ENCODE peak calls at places on chromosomes 12 and 14, in seven cellular contexts. V is ovary, F is IMR-90, P is tibial nerve, T is testis, W is left lung, E is ascending aorta. X is an unnamed sample.

GRCh38 chr12:50505386-50505827 is 622 bp downstream of the DIP2B start:
- DNase-seq in V (no peak), F (no peak), P (peak; percentile 19), T (peak; percentile 47), W (peak; percentile 37), E (no peak), X (peak; percentile 55)

GRCh38 chr14:21940887-21941855 is 267.6 kb upstream of the OR4E1 start:
- DNase-seq in V (no peak), F (peak; percentile 2), P (no peak), T (peak; percentile 33), W (no peak), E (no peak), X (no peak)

GRCh38 chr12:19953734-19954133 is 414.6 kb upstream of the PDE3A start:
- DNase-seq in V (no peak), F (no peak), P (no peak), T (no peak), W (no peak), E (no peak), X (no peak)

GRCh38 chr14:42779024-42779423 is 1172.3 kb downstream of the LRFN5 start:
- DNase-seq in V (no peak), F (peak; percentile 10), P (no peak), T (no peak), W (no peak), E (no peak), X (no peak)

GRCh38 chr14:54766276-54767138 is 136.1 kb downstream of the GCH1 start:
- DNase-seq in V (no peak), F (no peak), P (no peak), T (no peak), W (no peak), E (no peak), X (no peak)

GRCh38 chr12:113208041-113208934 is 13.0 kb upstream of the TPCN1 start:
- DNase-seq in V (no peak), F (peak; percentile 79), P (peak; percentile 47), T (no peak), W (peak; percentile 65), E (no peak), X (no peak)

GRCh38 chr12:3421191-3421590 is 69.8 kb upstream of the PRMT8 start:
- DNase-seq in V (no peak), F (no peak), P (no peak), T (no peak), W (no peak), E (no peak), X (no peak)

GRCh38 chr14:22926316-22926715 is 2.9 kb downstream of the PRMT5 start:
- DNase-seq in V (no peak), F (peak; percentile 20), P (no peak), T (no peak), W (no peak), E (no peak), X (peak; percentile 23)

GRCh38 chr14:51643137-51643536 is 8.6 kb upstream of the FRMD6 start:
- DNase-seq in V (no peak), F (peak; percentile 79), P (no peak), T (no peak), W (no peak), E (no peak), X (no peak)

GRCh38 chr14:84797326-84797725 is 732.6 kb upstream of the FLRT2 start:
- DNase-seq in V (no peak), F (no peak), P (no peak), T (no peak), W (no peak), E (no peak), X (peak; percentile 8)

GRCh38 chr14:68549057-68549421 is 243.8 kb downstream of the ZFP36L1 start:
- DNase-seq in V (no peak), F (peak; percentile 72), P (no peak), T (peak; percentile 25), W (no peak), E (no peak), X (peak; percentile 79)

GRCh38 chr12:132154341-132154761 is 10.1 kb downstream of the NOC4L start:
- DNase-seq in V (no peak), F (no peak), P (no peak), T (no peak), W (no peak), E (no peak), X (no peak)

GRCh38 chr12:99386907-99387306 is 260.6 kb upstream of the GARIN6 start:
- DNase-seq in V (no peak), F (peak; percentile 8), P (no peak), T (no peak), W (no peak), E (no peak), X (peak; percentile 65)

GRCh38 chr14:96614528-96614927 is 112.3 kb downstream of the PAPOLA start:
- DNase-seq in V (no peak), F (no peak), P (no peak), T (no peak), W (no peak), E (no peak), X (no peak)

GRCh38 chr14:91303091-91303923 is 58.8 kb upstream of the GPR68 start:
- DNase-seq in V (no peak), F (no peak), P (no peak), T (peak; percentile 67), W (no peak), E (no peak), X (no peak)

GRCh38 chr12:52865090-52865944 is 16.5 kb upstream of the KRT78 start:
- DNase-seq in V (peak; percentile 67), F (peak; percentile 60), P (peak; percentile 63), T (peak; percentile 77), W (peak; percentile 62), E (no peak), X (peak; percentile 86)

GRCh38 chr12:49872781-49873181 is 29.9 kb upstream of the BCDIN3D start:
- DNase-seq in V (peak; percentile 34), F (peak; percentile 54), P (no peak), T (peak; percentile 29), W (no peak), E (no peak), X (no peak)

DNA sequence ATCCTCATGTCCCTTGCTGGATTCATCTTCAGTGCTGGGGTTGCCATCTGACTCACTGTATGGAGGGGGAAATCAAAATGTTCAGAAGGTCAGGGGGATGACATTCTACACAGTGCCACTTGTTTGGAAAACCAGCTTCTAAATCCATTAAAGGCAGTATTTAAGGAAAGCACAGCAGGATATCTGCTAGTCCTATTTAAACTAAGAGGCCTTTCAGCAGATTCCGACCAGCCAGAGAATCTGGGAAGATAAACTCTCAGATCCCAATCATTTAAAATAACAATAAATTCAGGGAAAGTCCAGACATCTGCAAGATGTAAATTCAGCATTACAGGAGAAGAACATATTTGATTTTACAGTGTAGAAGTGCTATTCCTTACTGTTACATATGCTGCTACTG is 3.8 kb downstream of the SIX4 start:
- DNase-seq in V (no peak), F (peak; percentile 11), P (no peak), T (no peak), W (no peak), E (no peak), X (no peak)
- H3K4me3 ChIP-seq in V (no peak overlapping the region), F (peak overlapping the region; percentile 71), P (no peak overlapping the region), T (no peak overlapping the region), W (no peak overlapping the region), E (no peak overlapping the region), X (peak overlapping the region; percentile 89)

GRCh38 chr12:124486346-124486963 is 81.0 kb downstream of the NCOR2 start:
- DNase-seq in V (peak; percentile 35), F (no peak), P (no peak), T (peak; percentile 60), W (no peak), E (no peak), X (no peak)

GRCh38 chr12:124485371-124485770 is 82.0 kb downstream of the NCOR2 start:
- DNase-seq in V (no peak), F (no peak), P (no peak), T (no peak), W (no peak), E (no peak), X (no peak)

GRCh38 chr12:124488520-124488919 is 78.9 kb downstream of the NCOR2 start:
- DNase-seq in V (peak; percentile 32), F (no peak), P (no peak), T (peak; percentile 69), W (no peak), E (no peak), X (no peak)

GRCh38 chr12:124487834-124488165 is 79.6 kb downstream of the NCOR2 start:
- DNase-seq in V (no peak), F (no peak), P (no peak), T (no peak), W (no peak), E (no peak), X (no peak)

GRCh38 chr12:124487065-124487833 is 80.2 kb downstream of the NCOR2 start:
- DNase-seq in V (peak; percentile 69), F (no peak), P (no peak), T (peak; percentile 67), W (no peak), E (no peak), X (no peak)
- H3K36me3 ChIP-seq in V (no peaks in the 10 kb centered on the region), F (peaks cover 49% of the 10 kb centered on the region), P (no peaks in the 10 kb centered on the region), T (no peaks in the 10 kb centered on the region), W (peaks cover 64% of the 10 kb centered on the region), E (peaks cover 42% of the 10 kb centered on the region), X (peaks cover 20% of the 10 kb centered on the region)

DNA sequence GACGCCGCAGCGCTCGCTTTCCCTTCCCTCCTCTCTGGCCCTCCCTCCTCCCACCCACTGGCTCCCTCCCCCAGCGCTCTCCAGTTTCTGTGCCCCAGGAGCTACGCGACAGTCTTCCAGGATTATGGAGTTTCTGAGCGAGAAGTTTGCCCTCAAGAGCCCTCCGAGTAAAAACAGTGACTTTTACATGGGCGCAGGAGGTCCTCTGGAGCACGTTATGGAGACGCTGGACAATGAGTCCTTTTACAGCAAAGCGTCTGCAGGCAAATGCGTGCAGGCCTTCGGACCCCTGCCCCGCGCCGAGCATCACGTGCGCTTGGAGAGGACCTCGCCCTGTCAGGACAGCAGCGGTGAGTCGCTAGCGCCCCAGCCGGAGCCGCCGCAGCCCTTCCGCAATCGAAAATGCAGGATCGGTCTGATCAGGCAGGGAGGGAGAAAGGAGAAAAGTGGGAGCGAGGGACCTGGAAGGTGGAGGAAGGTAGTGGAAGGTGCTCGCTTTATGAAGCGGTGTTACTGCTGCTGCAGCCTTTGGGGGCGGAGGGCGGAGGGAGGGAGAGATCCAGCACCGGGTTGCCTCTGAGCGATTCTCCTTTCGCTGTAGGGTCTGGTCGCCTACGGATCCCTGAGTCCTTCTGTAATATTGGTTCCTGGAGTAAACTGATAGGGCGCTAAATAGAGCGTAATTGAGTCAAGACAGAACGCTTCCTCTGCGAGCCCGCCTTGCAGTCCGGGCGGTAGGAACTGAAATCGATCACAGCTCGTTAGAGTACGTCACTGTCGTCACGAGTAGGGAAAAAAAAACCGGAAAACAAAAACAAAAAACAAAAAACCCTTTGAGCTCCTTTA is at the start of gene ALX1:
- DNase-seq in V (peak; percentile 46), F (peak; percentile 4), P (no peak), T (peak; percentile 27), W (no peak), E (no peak), X (peak; percentile 87)
- H3K4me3 ChIP-seq in V (peak within 1 kb of the TSS; percentile 38), F (peak within 1 kb of the TSS; percentile 42), P (peak within 1 kb of the TSS; percentile 53), T (peak within 1 kb of the TSS; percentile 32), W (no peak within 1 kb of the TSS), E (peak within 1 kb of the TSS; percentile 52), X (peak within 1 kb of the TSS; percentile 89)

DNA sequence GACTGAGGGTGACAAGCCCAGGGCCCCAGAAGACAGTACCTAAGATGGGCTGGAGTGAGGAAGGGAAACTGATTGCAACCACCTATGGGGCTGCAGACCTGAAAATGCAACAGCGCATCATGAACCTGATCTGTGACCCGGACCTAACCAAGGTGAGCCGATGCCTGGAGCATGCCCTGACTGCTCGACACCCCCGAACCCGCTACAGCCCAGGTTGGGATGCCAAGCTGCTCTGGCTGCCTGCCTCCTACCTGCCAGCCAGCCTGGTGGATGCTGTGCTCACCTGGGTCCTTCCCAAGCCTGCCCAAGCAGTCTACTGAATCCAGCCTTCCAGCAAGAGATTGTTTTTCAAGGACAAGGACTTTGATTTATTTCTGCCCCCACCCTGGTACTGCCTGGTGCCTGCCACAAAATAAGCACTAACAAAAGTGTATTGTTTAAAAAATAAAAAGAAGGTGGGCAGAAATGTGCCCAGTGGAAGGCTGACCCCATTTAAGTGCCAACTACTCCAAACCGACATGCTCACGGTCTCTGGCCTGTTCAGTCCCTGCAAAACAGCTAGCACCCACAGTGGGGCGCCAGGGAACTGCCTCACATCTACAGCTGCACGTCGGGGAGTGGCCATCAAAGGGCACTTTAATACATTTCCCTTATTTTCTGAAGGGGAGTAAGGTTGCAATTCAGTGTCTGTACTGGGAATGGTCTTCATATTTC is 4.2 kb downstream of the RDH5 start:
- DNase-seq in V (peak; percentile 72), F (peak; percentile 69), P (peak; percentile 76), T (peak; percentile 85), W (peak; percentile 64), E (peak; percentile 39), X (peak; percentile 75)
- H3K36me3 ChIP-seq in V (no peaks in the 10 kb centered on the region), F (peaks cover 45% of the 10 kb centered on the region), P (no peaks in the 10 kb centered on the region), T (no peaks in the 10 kb centered on the region), W (peaks cover 60% of the 10 kb centered on the region), E (peaks cover 19% of the 10 kb centered on the region), X (peaks cover 35% of the 10 kb centered on the region)